ENCODE peak calls at places on chromosomes 6 and 20, in six cellular contexts. N is pancreas, M is prostate gland, H is fibroblast of the aortic adventitia, Y is BE2C, W is heart left ventricle. O is an unnamed sample.

GRCh38 chr6:118893095-118893881 is 664 bp upstream of the ASF1A start:
- DNase-seq in N (peak; percentile 33), M (peak; percentile 21), H (peak; percentile 78), Y (no peak), W (peak; percentile 22), O (peak; percentile 78)

GRCh38 chr20:58788896-58789295 is 61.8 kb downstream of the GNAS-AS1 start:
- DNase-seq in N (no peak), M (no peak), H (no peak), Y (no peak), W (no peak), O (no peak)

GRCh38 chr20:2357114-2357513 is 23.6 kb upstream of the TGM6 start:
- DNase-seq in N (no peak), M (no peak), H (no peak), Y (no peak), W (no peak), O (no peak)

GRCh38 chr20:56566621-56567020 is 33.6 kb downstream of the FAM209B start:
- DNase-seq in N (no peak), M (no peak), H (no peak), Y (no peak), W (no peak), O (no peak)

GRCh38 chr6:105646391-105646867 is 243.5 kb upstream of the PREP start:
- DNase-seq in N (no peak), M (no peak), H (no peak), Y (no peak), W (no peak), O (no peak)

GRCh38 chr6:41561931-41562632 is 15.9 kb downstream of the FOXP4 start:
- DNase-seq in N (no peak), M (no peak), H (no peak), Y (no peak), W (no peak), O (no peak)

GRCh38 chr6:73624896-73625295 is 28.9 kb downstream of the SLC17A5 start:
- DNase-seq in N (no peak), M (no peak), H (no peak), Y (no peak), W (no peak), O (no peak)

GRCh38 chr6:4567141-4567540 is 209.1 kb upstream of the CDYL start:
- DNase-seq in N (no peak), M (no peak), H (peak; percentile 57), Y (no peak), W (no peak), O (peak; percentile 16)

GRCh38 chr6:35024601-35025054 is 116.5 kb downstream of the TCP11 start:
- DNase-seq in N (no peak), M (no peak), H (peak; percentile 75), Y (peak; percentile 43), W (peak; percentile 68), O (peak; percentile 90)

GRCh38 chr20:64179805-64180204 is 15.6 kb downstream of the MYT1 start:
- DNase-seq in N (no peak), M (no peak), H (no peak), Y (no peak), W (no peak), O (no peak)

GRCh38 chr6:95071464-95071863 is 505.9 kb upstream of the MANEA start:
- DNase-seq in N (no peak), M (no peak), H (no peak), Y (no peak), W (no peak), O (no peak)

GRCh38 chr6:34260576-34261267 is 11.9 kb upstream of the SMIM29 start:
- DNase-seq in N (no peak), M (no peak), H (no peak), Y (peak; percentile 72), W (no peak), O (no peak)

GRCh38 chr6:43943781-43944250 is 173.8 kb downstream of the VEGFA start:
- DNase-seq in N (peak; percentile 8), M (no peak), H (peak; percentile 30), Y (peak; percentile 43), W (no peak), O (no peak)

GRCh38 chr6:105458552-105458951 is 55.7 kb upstream of the PREP start:
- DNase-seq in N (no peak), M (no peak), H (peak; percentile 47), Y (no peak), W (no peak), O (peak; percentile 37)

GRCh38 chr20:33789109-33789857 is 21.9 kb upstream of the CHMP4B start:
- DNase-seq in N (peak; percentile 75), M (peak; percentile 89), H (peak; percentile 95), Y (peak; percentile 70), W (peak; percentile 31), O (peak; percentile 95)

GRCh38 chr6:42979523-42980177 is 669 bp upstream of the PEX6 start:
- DNase-seq in N (no peak), M (peak; percentile 27), H (peak; percentile 31), Y (no peak), W (no peak), O (peak; percentile 56)

GRCh38 chr6:145929037-145929633 is 35.0 kb downstream of the SHPRH start:
- DNase-seq in N (no peak), M (no peak), H (peak; percentile 78), Y (peak; percentile 11), W (no peak), O (peak; percentile 76)

GRCh38 chr6:13147396-13148181 is 180.7 kb downstream of the TBC1D7 start:
- DNase-seq in N (no peak), M (no peak), H (no peak), Y (no peak), W (no peak), O (no peak)

GRCh38 chr6:93123585-93123984 is 295.8 kb downstream of the EPHA7 start:
- DNase-seq in N (no peak), M (no peak), H (no peak), Y (no peak), W (no peak), O (no peak)

GRCh38 chr6:152246554-152247337 is 390.4 kb downstream of the SYNE1 start:
- DNase-seq in N (no peak), M (no peak), H (peak; percentile 50), Y (no peak), W (no peak), O (peak; percentile 45)

GRCh38 chr6:403659-404655 is 12.4 kb downstream of the IRF4 start:
- DNase-seq in N (no peak), M (no peak), H (no peak), Y (no peak), W (no peak), O (no peak)

GRCh38 chr6:116200619-116201249 is 53.1 kb downstream of the TSPYL4 start:
- DNase-seq in N (no peak), M (no peak), H (no peak), Y (no peak), W (no peak), O (no peak)

GRCh38 chr6:166271376-166271765 is 36.8 kb downstream of the PRR18 start:
- DNase-seq in N (no peak), M (no peak), H (no peak), Y (no peak), W (no peak), O (no peak)

GRCh38 chr20:18588554-18589043 is 745 bp downstream of the DTD1 start:
- DNase-seq in N (no peak), M (no peak), H (no peak), Y (peak; percentile 9), W (no peak), O (no peak)

GRCh38 chr20:588932-589672 is 21.0 kb downstream of the TCF15 start:
- DNase-seq in N (no peak), M (no peak), H (no peak), Y (no peak), W (no peak), O (no peak)

GRCh38 chr6:55882731-55883595 is 7.6 kb upstream of the BMP5 start:
- DNase-seq in N (no peak), M (no peak), H (peak; percentile 94), Y (no peak), W (no peak), O (peak; percentile 91)

GRCh38 chr6:55888917-55889316 is 13.5 kb upstream of the BMP5 start:
- DNase-seq in N (no peak), M (no peak), H (no peak), Y (no peak), W (no peak), O (no peak)

GRCh38 chr6:55886185-55886836 is 10.9 kb upstream of the BMP5 start:
- DNase-seq in N (no peak), M (no peak), H (peak; percentile 47), Y (no peak), W (no peak), O (peak; percentile 32)
- TF ChIP-seq CTCF in N (no peak), M (peak; percentile 55), H (peak; percentile 38), Y (peak; percentile 12), W (peak; percentile 33), O (peak; percentile 28)

GRCh38 chr6:63410435-63411426 is 90.9 kb upstream of the LGSN start:
- DNase-seq in N (no peak), M (no peak), H (no peak), Y (no peak), W (no peak), O (no peak)
- H3K4me3 ChIP-seq in N (no peak overlapping the region), M (no peak overlapping the region), H (no peak overlapping the region), Y (no peak overlapping the region), W (no peak overlapping the region), O (no peak overlapping the region)

GRCh38 chr6:1553562-1554088 is 56.1 kb upstream of the FOXC1 start:
- DNase-seq in N (no peak), M (no peak), H (no peak), Y (no peak), W (no peak), O (no peak)

GRCh38 chr6:1558388-1558787 is 51.3 kb upstream of the FOXC1 start:
- DNase-seq in N (no peak), M (no peak), H (no peak), Y (no peak), W (no peak), O (no peak)

GRCh38 chr6:1554241-1554880 is 55.4 kb upstream of the FOXC1 start:
- DNase-seq in N (no peak), M (no peak), H (no peak), Y (no peak), W (no peak), O (no peak)

GRCh38 chr6:1552296-1552761 is 57.4 kb upstream of the FOXC1 start:
- DNase-seq in N (no peak), M (no peak), H (peak; percentile 47), Y (no peak), W (no peak), O (peak; percentile 42)

GRCh38 chr6:1554881-1555569 is 54.7 kb upstream of the FOXC1 start:
- DNase-seq in N (peak; percentile 29), M (peak; percentile 47), H (peak; percentile 68), Y (peak; percentile 22), W (peak; percentile 77), O (peak; percentile 64)
- TF ChIP-seq CTCF in N (peak; percentile 60), M (peak; percentile 76), H (peak; percentile 55), Y (peak; percentile 18), W (peak; percentile 83), O (peak; percentile 32)

GRCh38 chr6:30041821-30042220 is 19.2 kb upstream of the POLR1H start:
- DNase-seq in N (no peak), M (no peak), H (no peak), Y (no peak), W (no peak), O (no peak)

GRCh38 chr6:30042476-30042875 is 18.6 kb upstream of the POLR1H start:
- DNase-seq in N (no peak), M (no peak), H (no peak), Y (no peak), W (no peak), O (no peak)

GRCh38 chr6:30041221-30041620 is 19.8 kb upstream of the POLR1H start:
- DNase-seq in N (no peak), M (no peak), H (no peak), Y (no peak), W (no peak), O (no peak)

GRCh38 chr6:30042914-30043313 is 18.2 kb upstream of the POLR1H start:
- DNase-seq in N (no peak), M (no peak), H (no peak), Y (no peak), W (no peak), O (no peak)

GRCh38 chr6:30037182-30037788 is 23.8 kb upstream of the POLR1H start:
- DNase-seq in N (no peak), M (no peak), H (peak; percentile 22), Y (no peak), W (no peak), O (peak; percentile 56)
- H3K4me3 ChIP-seq in N (no peak overlapping the region), M (no peak overlapping the region), H (no peak overlapping the region), Y (no peak overlapping the region), W (no peak overlapping the region), O (no peak overlapping the region)

O was measured in cardiac fibroblast.